ENCODE peak calls at places on chromosomes 7 and 10, in four cellular contexts. C is GM06990, E is GM23338, R is astrocyte of the spinal cord. G is an unnamed sample.

GRCh38 chr7:76051840-76052239 is 3.9 kb downstream of the MDH2 start:
- DNase-seq in C (no peak), E (no peak), R (no peak), G (no peak)

GRCh38 chr7:896346-897075 is 20.2 kb downstream of the GET4 start:
- DNase-seq in C (no peak), E (no peak), R (no peak), G (no peak)

GRCh38 chr10:65313406-65313805 is 1612.4 kb upstream of the LRRTM3 start:
- DNase-seq in C (no peak), E (no peak), R (peak; percentile 54), G (no peak)

GRCh38 chr10:45040921-45041320 is 40.2 kb downstream of the ZNF22 start:
- DNase-seq in C (no peak), E (no peak), R (peak; percentile 19), G (no peak)

GRCh38 chr10:19832624-19833507 is 16.6 kb downstream of the PLXDC2 start:
- DNase-seq in C (no peak), E (peak; percentile 48), R (no peak), G (no peak)

GRCh38 chr7:101536232-101536631 is 92.9 kb downstream of the MYL10 start:
- DNase-seq in C (no peak), E (no peak), R (no peak), G (no peak)

GRCh38 chr7:36563706-36564325 is 160.5 kb downstream of the AOAH start:
- DNase-seq in C (no peak), E (no peak), R (no peak), G (no peak)

GRCh38 chr10:6748981-6749630 is 169.0 kb upstream of the PRKCQ start:
- DNase-seq in C (no peak), E (no peak), R (peak; percentile 67), G (no peak)

GRCh38 chr7:90678986-90679385 is 82.9 kb downstream of the CDK14 start:
- DNase-seq in C (no peak), E (peak; percentile 17), R (no peak), G (no peak)

GRCh38 chr10:68602434-68602833 is 42.3 kb downstream of the TET1 start:
- DNase-seq in C (no peak), E (no peak), R (no peak), G (no peak)

GRCh38 chr7:142153400-142153799 is 41.9 kb downstream of the MGAM2 start:
- DNase-seq in C (no peak), E (no peak), R (no peak), G (no peak)

GRCh38 chr7:50632561-50633413 is 67.6 kb upstream of the DDC start:
- DNase-seq in C (peak; percentile 22), E (peak; percentile 91), R (peak; percentile 35), G (peak; percentile 27)

GRCh38 chr10:72794260-72794659 is 99.3 kb upstream of the OIT3 start:
- DNase-seq in C (no peak), E (no peak), R (peak; percentile 26), G (no peak)
- H3K4me3 ChIP-seq in C (no peak overlapping the region), E (no peak overlapping the region), R (no peak overlapping the region), G (no peak overlapping the region)

GRCh38 chr7:92716825-92717580 is 119.4 kb downstream of the CDK6 start:
- DNase-seq in C (no peak), E (no peak), R (no peak), G (no peak)

GRCh38 chr7:92720604-92721350 is 115.6 kb downstream of the CDK6 start:
- DNase-seq in C (peak; percentile 51), E (no peak), R (no peak), G (no peak)

GRCh38 chr7:92715963-92716362 is 120.4 kb downstream of the CDK6 start:
- DNase-seq in C (no peak), E (no peak), R (no peak), G (no peak)

GRCh38 chr7:92717601-92717981 is 118.8 kb downstream of the CDK6 start:
- DNase-seq in C (no peak), E (no peak), R (no peak), G (no peak)

GRCh38 chr7:92717982-92718716 is 118.2 kb downstream of the CDK6 start:
- DNase-seq in C (peak; percentile 36), E (no peak), R (peak; percentile 90), G (no peak)
- H3K4me3 ChIP-seq in C (no peak overlapping the region), E (no peak overlapping the region), R (peak overlapping the region; percentile 39), G (peak overlapping the region; percentile 62)

DNA sequence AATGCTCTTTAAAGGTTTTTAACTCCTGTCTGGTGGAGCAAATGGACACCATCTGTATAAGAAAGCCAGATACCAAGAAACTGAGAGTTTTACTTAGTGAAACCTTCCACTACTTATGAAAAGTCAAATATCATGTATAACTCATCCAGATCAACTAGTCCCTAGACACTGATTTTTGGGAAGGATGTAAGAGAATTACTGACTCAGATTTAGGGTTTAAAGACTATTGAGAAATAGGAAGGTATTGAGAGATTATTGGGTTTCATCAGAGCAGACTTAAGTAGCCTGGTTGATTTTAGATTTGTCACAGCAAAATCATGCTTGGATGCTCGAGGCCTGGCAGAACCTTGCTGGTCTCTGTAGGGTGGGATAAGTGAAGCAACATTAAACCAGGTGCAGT is 3.1 kb downstream of the CSTF2T start:
- DNase-seq in C (no peak), E (no peak), R (no peak), G (no peak)
- H3K4me3 ChIP-seq in C (no peak overlapping the region), E (no peak overlapping the region), R (no peak overlapping the region), G (no peak overlapping the region)

DNA sequence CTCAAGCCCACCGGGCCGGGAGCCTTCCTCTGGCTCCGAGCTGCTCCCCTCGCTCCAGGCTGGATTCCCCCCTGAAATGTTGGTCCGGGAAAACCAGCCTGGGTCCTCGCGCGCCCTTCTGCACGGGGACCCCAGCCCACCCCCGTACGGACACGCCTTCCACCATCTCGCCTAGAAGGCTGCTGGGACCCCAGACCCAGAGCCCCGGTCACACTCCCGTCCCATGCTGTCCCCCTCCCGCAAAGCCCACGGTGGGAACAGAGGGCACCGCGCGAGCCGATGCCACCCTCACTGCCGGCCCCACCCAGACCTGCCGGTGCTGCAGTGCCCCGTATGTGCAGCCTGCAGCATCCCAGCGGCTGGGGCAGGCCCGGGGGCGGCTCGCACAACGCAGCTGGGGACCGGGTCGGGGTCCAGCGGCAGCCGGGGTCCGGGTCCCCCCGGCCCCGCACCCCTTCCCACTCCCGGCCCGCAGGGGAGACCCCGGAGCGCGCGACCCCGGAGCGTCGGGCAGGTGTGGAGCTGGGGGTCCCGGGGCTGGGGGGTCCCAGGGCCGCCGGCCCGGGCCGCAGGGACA is 871 bp downstream of the SPOCK2 start:
- DNase-seq in C (no peak), E (peak; percentile 47), R (no peak), G (peak; percentile 63)
- H3K4me3 ChIP-seq in C (peak overlapping the region; percentile 59), E (peak overlapping the region; percentile 73), R (no peak overlapping the region), G (peak overlapping the region; percentile 98)

GRCh38 chr7:24724451-24725190 is 32.6 kb downstream of the GSDME start:
- DNase-seq in C (no peak), E (no peak), R (no peak), G (no peak)

GRCh38 chr7:24722386-24723177 is 34.7 kb downstream of the GSDME start:
- DNase-seq in C (no peak), E (peak; percentile 66), R (peak; percentile 52), G (no peak)

GRCh38 chr7:24725554-24726260 is 31.6 kb downstream of the GSDME start:
- DNase-seq in C (no peak), E (no peak), R (no peak), G (no peak)

GRCh38 chr7:24721378-24722030 is 35.8 kb downstream of the GSDME start:
- DNase-seq in C (no peak), E (peak; percentile 50), R (no peak), G (no peak)

DNA sequence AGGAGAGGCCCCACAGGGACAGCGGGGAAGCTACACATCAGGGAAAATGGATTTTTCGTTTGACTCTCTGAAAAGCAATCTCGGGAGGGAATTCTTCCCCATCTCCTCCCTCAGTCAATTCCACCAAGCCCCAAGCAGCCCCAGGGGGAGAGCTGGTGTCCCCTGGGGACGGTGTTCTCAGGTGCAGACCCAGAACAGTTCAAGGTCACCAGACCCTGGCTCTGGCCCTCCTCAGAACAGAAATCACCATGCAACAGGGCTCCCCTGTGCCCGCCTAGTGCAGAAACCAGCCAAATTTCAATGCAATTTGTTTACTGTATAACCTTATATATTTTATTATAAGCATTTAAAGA is 34.1 kb downstream of the GSDME start:
- DNase-seq in C (no peak), E (no peak), R (no peak), G (no peak)
- H3K4me3 ChIP-seq in C (no peak overlapping the region), E (no peak overlapping the region), R (no peak overlapping the region), G (no peak overlapping the region)

GRCh38 chr10:3911713-3912442 is 126.9 kb upstream of the KLF6 start:
- DNase-seq in C (no peak), E (no peak), R (no peak), G (no peak)
- H3K4me3 ChIP-seq in C (no peak overlapping the region), E (no peak overlapping the region), R (no peak overlapping the region), G (no peak overlapping the region)

GRCh38 chr10:132618158-132618924 is 80.8 kb downstream of the INPP5A start:
- DNase-seq in C (no peak), E (no peak), R (no peak), G (no peak)

GRCh38 chr10:132616170-132616994 is 78.8 kb downstream of the INPP5A start:
- DNase-seq in C (peak; percentile 31), E (no peak), R (no peak), G (peak; percentile 70)

GRCh38 chr10:132615346-132616169 is 78.0 kb downstream of the INPP5A start:
- DNase-seq in C (no peak), E (no peak), R (no peak), G (no peak)

GRCh38 chr10:132616995-132617780 is 79.6 kb downstream of the INPP5A start:
- DNase-seq in C (no peak), E (no peak), R (no peak), G (no peak)

DNA sequence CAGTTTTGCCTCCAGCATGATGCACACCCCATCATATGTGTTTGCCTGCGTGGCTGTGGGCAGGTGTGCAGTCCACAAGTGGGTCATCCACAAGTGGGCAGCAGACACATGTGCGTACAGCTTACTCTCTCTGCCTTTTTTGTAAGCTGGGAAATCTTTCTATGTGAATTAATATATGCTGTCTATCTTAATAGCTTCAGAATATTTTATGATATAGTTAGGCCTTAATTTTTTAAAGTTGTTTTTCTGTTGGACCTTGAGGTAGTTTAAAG is 80.1 kb downstream of the INPP5A start:
- DNase-seq in C (no peak), E (no peak), R (no peak), G (no peak)
- H3K4me3 ChIP-seq in C (no peak overlapping the region), E (no peak overlapping the region), R (no peak overlapping the region), G (no peak overlapping the region)

GRCh38 chr10:33566426-33566825 is 232.0 kb upstream of the NRP1 start:
- DNase-seq in C (no peak), E (peak; percentile 51), R (no peak), G (no peak)
- H3K4me3 ChIP-seq in C (no peak overlapping the region), E (no peak overlapping the region), R (no peak overlapping the region), G (no peak overlapping the region)

GRCh38 chr10:50605280-50606270 is 18.2 kb downstream of the SGMS1 start:
- DNase-seq in C (peak; percentile 7), E (no peak), R (peak; percentile 94), G (no peak)

GRCh38 chr10:50604049-50604640 is 19.6 kb downstream of the SGMS1 start:
- DNase-seq in C (peak; percentile 30), E (no peak), R (no peak), G (no peak)

GRCh38 chr10:50603151-50603850 is 20.5 kb downstream of the SGMS1 start:
- DNase-seq in C (no peak), E (no peak), R (no peak), G (no peak)

GRCh38 chr10:50607526-50607925 is 16.2 kb downstream of the SGMS1 start:
- DNase-seq in C (no peak), E (no peak), R (no peak), G (no peak)

GRCh38 chr10:50604823-50605222 is 18.9 kb downstream of the SGMS1 start:
- DNase-seq in C (no peak), E (no peak), R (no peak), G (no peak)
- H3K4me3 ChIP-seq in C (no peak overlapping the region), E (no peak overlapping the region), R (no peak overlapping the region), G (no peak overlapping the region)

G was measured in naive thymus-derived CD4-positive, alpha-beta T cell.